ENCODE peak calls at places on chromosomes 6 and 20, in four cellular contexts. K is RWPE1; I is stimulated activated CD4-positive, alpha-beta T cell treated with anti-CD3 and anti-CD28 coated beads, Interleukin-15, amount 100 ng/mL, for 1 hour; L is NCI-H2029 treated with DMSO at 0.1 percent for 48 hours. H is an unnamed sample.
A peak's percentile ranks its signal among the peaks of the same experiment; 100 is the strongest.

GRCh38 chr20:36720510-36720909 is 25.4 kb downstream of the NDRG3 start:
- DNase-seq in I (no peak), L (no peak), K (no peak), H (no peak)

GRCh38 chr6:139940741-139941712 is 566.6 kb upstream of the CITED2 start:
- DNase-seq in K (no peak), L (no peak), I (no peak), H (peak; percentile 17)

GRCh38 chr6:34022250-34022872 is 123.5 kb downstream of the GRM4 start:
- DNase-seq in L (no peak), K (no peak), I (no peak), H (no peak)

GRCh38 chr6:140045116-140045515 is 670.7 kb upstream of the CITED2 start:
- DNase-seq in K (no peak), L (no peak), I (no peak), H (peak; percentile 23)

GRCh38 chr6:33112148-33112547 is 36.4 kb downstream of the HLA-DPB1 start:
- DNase-seq in L (no peak), I (no peak), K (peak; percentile 84), H (peak; percentile 66)

GRCh38 chr6:138483911-138484731 is 15.2 kb downstream of the NHSL1 start:
- DNase-seq in L (no peak), K (no peak), I (no peak), H (no peak)

GRCh38 chr6:53067799-53068442 is 2.7 kb downstream of the FBXO9 start:
- DNase-seq in K (no peak), L (no peak), I (no peak), H (peak; percentile 44)

GRCh38 chr20:11261533-11262000 is 587.8 kb upstream of the JAG1 start:
- DNase-seq in L (no peak), K (no peak), I (no peak), H (peak; percentile 72)

GRCh38 chr20:18543932-18544331 is 23.3 kb upstream of the SMIM26 start:
- DNase-seq in L (peak; percentile 86), I (no peak), K (no peak), H (no peak)

GRCh38 chr6:38501931-38502330 is 137.8 kb downstream of the BTBD9 start:
- DNase-seq in K (no peak), I (no peak), L (no peak), H (no peak)

GRCh38 chr20:25867776-25868649 is 171.4 kb upstream of the ZNF337 start:
- DNase-seq in K (peak; percentile 56), L (no peak), I (no peak), H (peak; percentile 50)

GRCh38 chr6:45577836-45578504 is 200.2 kb upstream of the SUPT3H start:
- DNase-seq in K (no peak), I (no peak), L (no peak), H (no peak)

GRCh38 chr20:48066256-48066655 is 281.0 kb upstream of the SULF2 start:
- DNase-seq in I (no peak), L (no peak), K (peak; percentile 50), H (peak; percentile 54)

GRCh38 chr6:169016758-169017157 is 236.9 kb downstream of the THBS2 start:
- DNase-seq in L (no peak), K (no peak), I (no peak), H (no peak)

GRCh38 chr6:99933129-99933528 is 60.9 kb downstream of the MCHR2 start:
- DNase-seq in L (no peak), K (peak; percentile 24), I (no peak), H (no peak)

GRCh38 chr20:62845818-62846527 is 15.6 kb downstream of the TCFL5 start:
- DNase-seq in K (no peak), I (no peak), L (no peak), H (no peak)

GRCh38 chr6:4291453-4292403 is 156.4 kb upstream of the ECI2 start:
- DNase-seq in L (no peak), K (no peak), I (no peak), H (peak; percentile 35)

GRCh38 chr6:26003102-26003694 is 40.6 kb downstream of the TRIM38 start:
- DNase-seq in L (peak; percentile 30), I (no peak), K (peak; percentile 62), H (peak; percentile 71)

GRCh38 chr20:61544910-61545889 is 293.1 kb downstream of the CDH4 start:
- DNase-seq in L (no peak), K (no peak), I (no peak), H (no peak)

GRCh38 chr20:53064935-53065334 is 92.8 kb downstream of the TSHZ2 start:
- DNase-seq in I (no peak), K (no peak), L (no peak), H (no peak)

GRCh38 chr20:35318502-35319157 is 26.4 kb upstream of the FAM83C start:
- DNase-seq in L (peak; percentile 91), K (peak; percentile 99), I (no peak), H (peak; percentile 97)

GRCh38 chr20:36773548-36774242 is at the start of gene DSN1:
- DNase-seq in K (peak; percentile 99), I (peak; percentile 96), L (peak; percentile 82), H (peak; percentile 96)